ENCODE peak calls at places on chromosomes 12 and 14, in six cellular contexts. X is osteocyte, D is upper lobe of right lung, B is fibroblast of lung, A is foreskin fibroblast, T is neural progenitor cell. J is an unnamed sample.

GRCh38 chr12:47080725-47081502 is 1.2 kb upstream of the AMIGO2 start:
- DNase-seq in A (no peak), T (peak), X (no peak), B (peak), D (peak), J (no peak)

GRCh38 chr14:101449114-101449513 is 112.2 kb upstream of the DIO3 start:
- DNase-seq in T (no peak), A (no peak), X (no peak), D (no peak), B (no peak), J (no peak)

GRCh38 chr12:16008442-16008841 is 97.3 kb downstream of the DERA start:
- DNase-seq in B (peak), X (no peak), A (no peak), T (no peak), D (no peak), J (no peak)

GRCh38 chr12:19971881-19972280 is 396.5 kb upstream of the PDE3A start:
- DNase-seq in X (no peak), B (no peak), D (no peak), T (no peak), A (no peak), J (no peak)

GRCh38 chr14:65356327-65356836 is 56.1 kb upstream of the FUT8 start:
- DNase-seq in A (peak), T (no peak), D (no peak), X (no peak), B (peak), J (no peak)

GRCh38 chr14:32077081-32078029 is at the start of gene ARHGAP5:
- DNase-seq in T (peak), X (peak), B (peak), A (no peak), D (no peak), J (peak)

GRCh38 chr14:91417983-91418386 is 365 bp upstream of the CCDC88C start:
- DNase-seq in X (no peak), D (peak), B (no peak), A (no peak), T (peak), J (no peak)

GRCh38 chr14:100589071-100589759 is 2.0 kb upstream of the BEGAIN start:
- DNase-seq in A (no peak), B (no peak), X (no peak), T (peak), D (peak), J (no peak)

GRCh38 chr14:94728950-94729349 is 41.0 kb downstream of the GSC start:
- DNase-seq in A (no peak), D (no peak), X (no peak), T (peak), B (no peak), J (no peak)

GRCh38 chr14:33509927-33510535 is 440.8 kb downstream of the EGLN3 start:
- DNase-seq in A (peak), T (no peak), X (no peak), B (peak), D (no peak), J (no peak)

GRCh38 chr12:108368089-108368488 is 29.0 kb upstream of the CMKLR1 start:
- DNase-seq in D (no peak), B (no peak), T (no peak), X (no peak), A (no peak), J (no peak)

GRCh38 chr14:104757238-104757585 is 4.3 kb downstream of the SIVA1 start:
- DNase-seq in B (no peak), A (no peak), X (no peak), D (no peak), T (no peak), J (no peak)

GRCh38 chr12:63857771-63858670 is 13.5 kb downstream of the SRGAP1 start:
- DNase-seq in T (no peak), A (no peak), B (peak), X (no peak), D (no peak), J (no peak)

GRCh38 chr14:21874946-21875345 is 201.3 kb upstream of the OR4E1 start:
- DNase-seq in D (no peak), A (no peak), B (no peak), T (no peak), X (no peak), J (no peak)

GRCh38 chr12:95385646-95386045 is 88.3 kb upstream of the METAP2 start:
- DNase-seq in A (peak), T (no peak), X (no peak), B (peak), D (no peak), J (no peak)

GRCh38 chr12:108833355-108833733 is 24.0 kb downstream of the SSH1 start:
- DNase-seq in A (peak), B (peak), T (no peak), X (no peak), D (no peak), J (no peak)

GRCh38 chr12:83818888-83819287 is 1093.7 kb downstream of the SLC6A15 start:
- DNase-seq in D (no peak), T (no peak), A (peak), B (peak), X (no peak), J (no peak)

GRCh38 chr12:92961949-92962348 is 32.9 kb upstream of the EEA1 start:
- DNase-seq in B (peak), A (no peak), X (no peak), T (no peak), D (no peak), J (no peak)

GRCh38 chr14:104953896-104954656 is 24.1 kb downstream of the AHNAK2 start:
- DNase-seq in B (no peak), D (no peak), X (no peak), A (no peak), T (no peak), J (no peak)

GRCh38 chr14:64708148-64709004 is 4.2 kb downstream of the PLEKHG3 start:
- DNase-seq in X (no peak), A (no peak), B (peak), T (peak), D (no peak), J (no peak)

GRCh38 chr12:74906224-74906623 is 303.4 kb downstream of the KCNC2 start:
- DNase-seq in X (no peak), T (peak), A (no peak), B (no peak), D (no peak), J (no peak)

GRCh38 chr12:21634245-21634644 is 23.4 kb downstream of the LDHB start:
- DNase-seq in B (no peak), A (no peak), X (no peak), T (no peak), D (no peak), J (no peak)

GRCh38 chr12:93214523-93215289 is 163.0 kb upstream of the NUDT4 start:
- DNase-seq in T (no peak), X (no peak), A (no peak), B (no peak), D (no peak), J (no peak)

GRCh38 chr12:6782119-6782518 is 7.2 kb upstream of the CD4 start:
- DNase-seq in B (no peak), D (no peak), X (no peak), A (no peak), T (no peak), J (no peak)

GRCh38 chr12:8077207-8077606 is 4.9 kb upstream of the NECAP1 start:
- DNase-seq in X (no peak), A (peak), B (peak), T (no peak), D (no peak), J (no peak)

GRCh38 chr12:40648519-40648918 is 43.7 kb upstream of the CNTN1 start:
- DNase-seq in B (no peak), A (no peak), T (peak), X (no peak), D (no peak), J (no peak)

GRCh38 chr12:85057370-85057963 is 21.3 kb downstream of the LRRIQ1 start:
- DNase-seq in X (no peak), B (peak), T (peak), A (peak), D (no peak), J (no peak)

GRCh38 chr12:70543444-70543843 is 93.8 kb downstream of the PTPRB start:
- DNase-seq in T (no peak), D (no peak), A (peak), B (peak), X (no peak), J (no peak)

GRCh38 chr14:54253195-54253947 is 143.4 kb upstream of the CDKN3 start:
- DNase-seq in D (no peak), A (peak), B (peak), T (no peak), X (no peak), J (no peak)

GRCh38 chr14:22410497-22410896 is 178.5 kb downstream of the DAD1 start:
- DNase-seq in T (no peak), X (no peak), A (no peak), D (no peak), B (peak), J (no peak)

GRCh38 chr12:115934877-115935276 is 342.6 kb downstream of the MED13L start:
- DNase-seq in D (no peak), X (peak), A (no peak), T (no peak), B (no peak), J (no peak)

GRCh38 chr12:117968826-117969659 is at the start of gene KSR2:
- DNase-seq in X (no peak), D (peak), T (peak), B (peak), A (no peak), J (peak)

GRCh38 chr14:100621806-100622205 is 34.6 kb upstream of the BEGAIN start:
- DNase-seq in A (no peak), T (no peak), D (peak), B (no peak), X (no peak), J (no peak)

GRCh38 chr12:53564276-53564675 is 57.0 kb upstream of the NPFF start:
- DNase-seq in B (no peak), T (no peak), X (no peak), A (no peak), D (no peak), J (no peak)

GRCh38 chr14:57413849-57414248 is 23.5 kb downstream of the NAA30 start:
- DNase-seq in D (no peak), T (no peak), X (no peak), A (no peak), B (peak), J (no peak)

GRCh38 chr14:100892496-100893227 is 10.9 kb downstream of the RTL1 start:
- DNase-seq in A (no peak), T (no peak), D (peak), B (no peak), X (peak), J (peak)

GRCh38 chr12:46609281-46609623 is 216.5 kb downstream of the SLC38A4 start:
- DNase-seq in B (no peak), D (no peak), A (no peak), T (no peak), X (no peak), J (no peak)

DNA sequence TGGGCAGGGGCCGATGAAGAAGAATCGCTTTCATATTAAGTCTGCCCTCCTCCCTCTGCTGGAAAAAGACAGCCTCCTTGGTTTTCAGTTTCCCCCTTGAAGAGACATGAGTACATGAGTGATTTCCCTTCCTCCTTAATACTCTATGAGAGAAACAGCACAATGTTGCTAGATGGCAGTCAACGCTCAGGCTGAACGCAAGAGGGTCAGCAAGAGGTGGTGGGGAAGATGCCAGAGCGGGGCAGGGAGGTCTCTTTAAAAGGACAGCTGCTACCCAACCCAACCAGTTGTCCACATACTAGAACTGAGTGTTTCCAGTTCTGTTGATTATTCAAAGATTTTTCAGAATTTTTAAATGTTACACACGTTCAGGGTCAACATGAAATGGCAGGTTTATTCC is 22.8 kb downstream of the CRACR2A start:
- DNase-seq in D (no peak), X (no peak), T (no peak), B (no peak), A (no peak), J (no peak)
- TF ChIP-seq CTCF in D (no peak), X (no peak), T (no peak), B (no peak), A (no peak), J (no peak)

DNA sequence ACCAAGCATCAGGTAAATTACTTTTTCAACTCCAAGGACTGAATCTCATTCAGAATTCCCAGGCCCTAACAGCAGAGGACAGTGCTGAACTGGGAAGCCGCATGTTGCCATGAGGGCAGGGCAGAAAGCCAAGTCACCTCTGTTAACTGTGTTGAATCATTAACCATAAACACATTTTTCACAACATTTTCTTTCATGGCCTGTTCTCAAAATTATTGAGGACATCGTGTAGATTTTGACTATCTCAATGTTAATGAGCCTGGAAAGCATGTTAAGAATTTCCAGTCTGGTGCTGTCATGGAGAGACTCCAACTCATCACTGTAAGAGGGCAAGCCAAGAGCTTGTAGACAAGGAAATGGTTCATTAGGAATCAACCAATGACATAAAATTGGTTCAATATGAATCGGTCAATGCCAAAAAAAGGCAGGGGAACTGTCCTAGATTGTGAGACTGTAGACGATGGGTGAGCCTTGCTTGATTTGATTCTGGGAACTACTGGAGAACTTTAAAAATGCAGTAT is 33.7 kb downstream of the CPM start:
- DNase-seq in D (peak), X (no peak), T (no peak), A (peak), B (peak), J (no peak)
- TF ChIP-seq CTCF in D (peak), X (peak), T (no peak), A (peak), B (peak), J (no peak)

GRCh38 chr12:26831959-26832816 is 806 bp downstream of the ITPR2 start:
- DNase-seq in B (peak), D (peak), A (peak), X (peak), T (peak), J (peak)
- TF ChIP-seq CTCF in B (peak), D (no peak), A (no peak), X (no peak), T (no peak), J (no peak)

DNA sequence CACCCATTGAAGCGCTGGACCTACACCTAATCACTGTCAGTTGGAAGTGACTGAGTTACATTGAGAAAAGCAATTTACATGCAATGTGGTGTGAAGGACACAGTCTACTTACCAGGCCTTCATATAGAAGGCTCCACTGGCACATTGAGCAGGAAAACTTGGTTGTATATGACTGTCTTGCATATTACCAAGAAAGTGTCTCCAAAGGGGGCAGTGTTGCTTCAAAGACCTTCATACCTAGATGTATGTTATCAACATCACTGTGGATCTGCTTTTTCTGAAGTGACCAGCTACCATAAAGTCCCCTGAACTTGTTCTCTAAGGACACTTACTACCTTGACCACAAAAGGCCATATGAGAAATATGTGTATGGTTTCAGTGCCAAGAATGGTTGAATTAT is 64.1 kb downstream of the NELL2 start:
- DNase-seq in B (no peak), T (no peak), D (no peak), A (no peak), X (no peak), J (no peak)
- TF ChIP-seq CTCF in B (no peak), T (peak), D (no peak), A (no peak), X (no peak), J (no peak)

GRCh38 chr12:131116437-131117117 is 162.9 kb downstream of the ADGRD1 start:
- DNase-seq in A (peak), X (no peak), B (no peak), D (no peak), T (peak), J (no peak)
- TF ChIP-seq CTCF in A (peak), X (peak), B (no peak), D (peak), T (peak), J (no peak)